ENCODE peak calls at places on chromosomes 4 and X, in ten cellular contexts. W, F, U, J, L, Z, T, M, N and H are unnamed samples.

GRCh38 chr4:176538217-176538925 is 218.6 kb downstream of the SPCS3 start:
- DNase-seq in N (peak), Z (no peak), L (no peak), W (no peak), M (no peak), F (no peak), J (no peak), U (peak), T (no peak), H (no peak)

GRCh38 chr4:68209003-68209402 is 36.5 kb downstream of the TMPRSS11B start:
- DNase-seq in Z (no peak), M (no peak), T (no peak), N (no peak), U (no peak), L (no peak), W (no peak), F (no peak), J (no peak), H (no peak)

GRCh38 chr4:183240581-183241321 is 79.3 kb downstream of the CLDN22 start:
- DNase-seq in W (no peak), J (no peak), F (no peak), T (no peak), M (no peak), N (no peak), L (no peak), U (no peak), Z (no peak), H (no peak)

GRCh38 chr4:851701-852430 is 25.9 kb upstream of the CPLX1 start:
- DNase-seq in L (no peak), J (no peak), F (no peak), M (peak), W (no peak), Z (no peak), T (no peak), N (no peak), U (no peak), H (no peak)

GRCh38 chr4:181525641-181526040 is 717.6 kb upstream of the TENM3 start:
- DNase-seq in T (no peak), F (no peak), N (no peak), M (no peak), L (no peak), Z (no peak), U (no peak), W (no peak), J (no peak), H (no peak)

GRCh38 chr4:26717332-26717731 is 133.4 kb downstream of the TBC1D19 start:
- DNase-seq in M (no peak), U (peak), Z (no peak), F (no peak), W (no peak), T (no peak), J (no peak), L (no peak), N (peak), H (no peak)

GRCh38 chr4:1297456-1298325 is 8.0 kb downstream of the MAEA start:
- DNase-seq in F (no peak), N (no peak), J (no peak), M (no peak), T (peak), W (no peak), Z (no peak), L (no peak), U (no peak), H (no peak)

GRCh38 chr4:101065346-101065745 is 282.0 kb downstream of the PPP3CA start:
- DNase-seq in U (no peak), M (no peak), J (no peak), N (no peak), F (no peak), Z (no peak), T (no peak), W (no peak), L (no peak), H (no peak)

GRCh38 chr4:156388826-156389225 is 435.2 kb upstream of the CTSO start:
- DNase-seq in J (no peak), M (no peak), T (no peak), N (no peak), F (no peak), L (no peak), U (peak), W (no peak), Z (no peak), H (no peak)

GRCh38 chr4:52545099-52546069 is 113.7 kb downstream of the USP46 start:
- DNase-seq in F (peak), J (peak), Z (peak), U (peak), W (peak), T (peak), M (peak), N (peak), L (peak), H (peak)

GRCh38 chr4:159010563-159011260 is 92.2 kb upstream of the RAPGEF2 start:
- DNase-seq in W (no peak), Z (peak), L (no peak), M (peak), U (peak), T (peak), J (no peak), F (no peak), N (peak), H (no peak)

GRCh38 chr4:5746829-5747745 is 36.1 kb downstream of the EVC start:
- DNase-seq in J (no peak), W (no peak), N (no peak), U (peak), Z (no peak), M (no peak), F (no peak), T (no peak), L (no peak), H (no peak)

GRCh38 chr4:89765966-89766365 is 71.0 kb downstream of the SNCA start:
- DNase-seq in L (no peak), F (no peak), J (no peak), U (peak), T (no peak), W (no peak), M (no peak), Z (peak), N (peak), H (no peak)

GRCh38 chr4:186734251-186734650 is 10.6 kb upstream of the FAT1 start:
- DNase-seq in M (no peak), F (no peak), J (no peak), N (no peak), Z (no peak), L (no peak), U (no peak), W (peak), T (no peak), H (no peak)

GRCh38 chr4:128459547-128459946 is 171.9 kb upstream of the PGRMC2 start:
- DNase-seq in Z (no peak), M (no peak), U (no peak), T (no peak), N (no peak), W (no peak), L (no peak), J (no peak), F (no peak), H (no peak)

GRCh38 chr4:88599714-88600113 is 7.4 kb downstream of the HERC3 start:
- DNase-seq in W (no peak), N (no peak), T (no peak), U (no peak), Z (no peak), L (no peak), F (no peak), J (no peak), M (no peak), H (no peak)

GRCh38 chr4:169398294-169398693 is 127.5 kb upstream of the SH3RF1 start:
- DNase-seq in F (no peak), U (peak), J (no peak), T (no peak), M (no peak), W (no peak), Z (no peak), L (peak), N (peak), H (no peak)

GRCh38 chrX:129786210-129786651 is 6.5 kb downstream of the SASH3 start:
- DNase-seq in F (peak), U (no peak), L (peak), J (no peak), M (no peak), N (no peak), Z (no peak), W (no peak), T (peak), H (no peak)

GRCh38 chr4:73197220-73197619 is 61.4 kb downstream of the ANKRD17 start:
- DNase-seq in N (no peak), M (no peak), F (no peak), T (no peak), L (no peak), U (no peak), W (no peak), Z (no peak), J (no peak), H (no peak)

GRCh38 chr4:113384600-113384999 is 335.1 kb downstream of the ANK2 start:
- DNase-seq in J (no peak), W (no peak), N (peak), U (peak), L (no peak), T (no peak), F (no peak), Z (no peak), M (no peak), H (no peak)

GRCh38 chr4:76708986-76709385 is 189.0 kb downstream of the SOWAHB start:
- DNase-seq in L (no peak), F (no peak), T (no peak), U (no peak), N (no peak), M (no peak), Z (no peak), W (peak), J (no peak), H (no peak)

GRCh38 chrX:139200793-139201192 is 329.7 kb upstream of the F9 start:
- DNase-seq in L (no peak), F (no peak), M (no peak), J (no peak), Z (no peak), N (no peak), U (no peak), W (no peak), T (no peak), H (no peak)

GRCh38 chr4:171573181-171573580 is 240.0 kb upstream of the GALNTL6 start:
- DNase-seq in U (no peak), L (no peak), W (no peak), T (no peak), F (no peak), J (no peak), Z (no peak), N (no peak), M (no peak), H (no peak)

GRCh38 chr4:151029537-151029936 is 14.5 kb upstream of the LRBA start:
- DNase-seq in M (no peak), N (no peak), T (no peak), U (no peak), F (no peak), W (no peak), J (no peak), Z (no peak), L (no peak), H (no peak)

GRCh38 chr4:3850128-3850527 is 83.9 kb downstream of the ADRA2C start:
- DNase-seq in F (no peak), N (no peak), L (no peak), W (no peak), U (no peak), T (no peak), Z (no peak), M (no peak), J (no peak), H (no peak)

GRCh38 chr4:70721747-70722146 is at the start of gene RUFY3:
- DNase-seq in U (peak), T (no peak), M (no peak), Z (peak), W (peak), N (peak), F (no peak), L (no peak), J (no peak), H (peak)

GRCh38 chr4:149531861-149532260 is 283.8 kb downstream of the IQCM start:
- DNase-seq in T (no peak), M (no peak), N (peak), Z (no peak), J (no peak), L (no peak), U (peak), F (no peak), W (no peak), H (no peak)

GRCh38 chr4:156594619-156595018 is 377.0 kb downstream of the PDGFC start:
- DNase-seq in L (no peak), M (peak), F (no peak), W (no peak), J (no peak), U (no peak), N (no peak), Z (no peak), T (no peak), H (no peak)

GRCh38 chr4:86717651-86718050 is 123.5 kb downstream of the PTPN13 start:
- DNase-seq in T (no peak), N (no peak), J (no peak), L (no peak), U (no peak), F (no peak), W (no peak), Z (no peak), M (no peak), H (no peak)

GRCh38 chr4:37524267-37524666 is 161.9 kb downstream of the RELL1 start:
- DNase-seq in F (no peak), Z (no peak), M (no peak), J (no peak), W (no peak), N (no peak), T (no peak), U (no peak), L (no peak), H (no peak)

GRCh38 chr4:8543623-8544022 is 36.6 kb upstream of the GPR78 start:
- DNase-seq in L (no peak), J (no peak), W (no peak), F (no peak), U (no peak), N (no peak), T (peak), M (no peak), Z (no peak), H (no peak)

GRCh38 chr4:1683903-1684755 is at the start of gene FAM53A:
- DNase-seq in L (peak), F (peak), T (peak), M (peak), Z (peak), U (peak), W (peak), J (peak), N (peak), H (peak)

GRCh38 chr4:156779046-156779445 is 192.6 kb downstream of the PDGFC start:
- DNase-seq in T (no peak), J (no peak), N (no peak), U (peak), Z (no peak), M (no peak), L (no peak), W (no peak), F (no peak), H (no peak)